ENCODE peak calls at places on chromosome 15, in eight cellular contexts. One of them, this sample, is unnamed.

GRCh38 chr15:50225057-50225456 is 40.5 kb downstream of the HDC start:
- DNase-seq in kidney: no peak
- DNase-seq in tibial artery: no peak
- DNase-seq in transverse colon: no peak
- DNase-seq in CD8-positive, alpha-beta T cell: no peak
- DNase-seq in Karpas-422: no peak
- DNase-seq in keratinocyte: no peak
- DNase-seq in esophagus squamous epithelium: no peak
- DNase-seq in this sample: no peak

GRCh38 chr15:31494786-31495185 is 168.2 kb downstream of the KLF13 start:
- DNase-seq in kidney: no peak
- DNase-seq in tibial artery: no peak
- DNase-seq in transverse colon: no peak
- DNase-seq in CD8-positive, alpha-beta T cell: no peak
- DNase-seq in Karpas-422: no peak
- DNase-seq in keratinocyte: no peak
- DNase-seq in esophagus squamous epithelium: no peak
- DNase-seq in this sample: no peak

GRCh38 chr15:31350771-31351170 is 24.1 kb downstream of the KLF13 start:
- DNase-seq in kidney: no peak
- DNase-seq in tibial artery: no peak
- DNase-seq in transverse colon: no peak
- DNase-seq in CD8-positive, alpha-beta T cell: no peak
- DNase-seq in Karpas-422: no peak
- DNase-seq in keratinocyte: no peak
- DNase-seq in esophagus squamous epithelium: no peak
- DNase-seq in this sample: no peak

GRCh38 chr15:61038387-61038786 is 190.7 kb downstream of the RORA start:
- DNase-seq in kidney: no peak
- DNase-seq in tibial artery: peak; percentile 71
- DNase-seq in transverse colon: peak; percentile 19
- DNase-seq in CD8-positive, alpha-beta T cell: no peak
- DNase-seq in Karpas-422: no peak
- DNase-seq in keratinocyte: no peak
- DNase-seq in esophagus squamous epithelium: no peak
- DNase-seq in this sample: no peak

GRCh38 chr15:55434989-55435825 is 26.9 kb downstream of the PIERCE2 start:
- DNase-seq in kidney: no peak
- DNase-seq in tibial artery: no peak
- DNase-seq in transverse colon: no peak
- DNase-seq in CD8-positive, alpha-beta T cell: no peak
- DNase-seq in Karpas-422: peak; percentile 78
- DNase-seq in keratinocyte: no peak
- DNase-seq in esophagus squamous epithelium: no peak
- DNase-seq in this sample: no peak

GRCh38 chr15:48891229-48891765 is 13.4 kb downstream of the EID1 start:
- DNase-seq in kidney: no peak
- DNase-seq in tibial artery: no peak
- DNase-seq in transverse colon: no peak
- DNase-seq in CD8-positive, alpha-beta T cell: no peak
- DNase-seq in Karpas-422: no peak
- DNase-seq in keratinocyte: no peak
- DNase-seq in esophagus squamous epithelium: no peak
- DNase-seq in this sample: no peak

GRCh38 chr15:29103825-29104565 is 165.6 kb downstream of the NSMCE3 start:
- DNase-seq in kidney: peak; percentile 88
- DNase-seq in tibial artery: no peak
- DNase-seq in transverse colon: peak; percentile 58
- DNase-seq in CD8-positive, alpha-beta T cell: peak; percentile 67
- DNase-seq in Karpas-422: peak; percentile 72
- DNase-seq in keratinocyte: no peak
- DNase-seq in esophagus squamous epithelium: no peak
- DNase-seq in this sample: no peak

GRCh38 chr15:34789326-34789725 is 6.0 kb downstream of the ACTC1 start:
- DNase-seq in kidney: no peak
- DNase-seq in tibial artery: no peak
- DNase-seq in transverse colon: no peak
- DNase-seq in CD8-positive, alpha-beta T cell: no peak
- DNase-seq in Karpas-422: no peak
- DNase-seq in keratinocyte: no peak
- DNase-seq in esophagus squamous epithelium: no peak
- DNase-seq in this sample: no peak

GRCh38 chr15:44243829-44244228 is 44.7 kb upstream of the GOLM2 start:
- DNase-seq in kidney: no peak
- DNase-seq in tibial artery: no peak
- DNase-seq in transverse colon: no peak
- DNase-seq in CD8-positive, alpha-beta T cell: no peak
- DNase-seq in Karpas-422: no peak
- DNase-seq in keratinocyte: no peak
- DNase-seq in esophagus squamous epithelium: no peak
- DNase-seq in this sample: no peak

GRCh38 chr15:84606653-84607120 is 5.9 kb downstream of the ZSCAN2 start:
- DNase-seq in kidney: no peak
- DNase-seq in tibial artery: no peak
- DNase-seq in transverse colon: peak; percentile 21
- DNase-seq in CD8-positive, alpha-beta T cell: no peak
- DNase-seq in Karpas-422: no peak
- DNase-seq in keratinocyte: no peak
- DNase-seq in esophagus squamous epithelium: no peak
- DNase-seq in this sample: no peak

GRCh38 chr15:31279221-31280036 is 47.2 kb upstream of the KLF13 start:
- DNase-seq in kidney: peak; percentile 43
- DNase-seq in tibial artery: peak; percentile 12
- DNase-seq in transverse colon: peak; percentile 11
- DNase-seq in CD8-positive, alpha-beta T cell: no peak
- DNase-seq in Karpas-422: no peak
- DNase-seq in keratinocyte: no peak
- DNase-seq in esophagus squamous epithelium: no peak
- DNase-seq in this sample: no peak

GRCh38 chr15:94237903-94238302 is 6.5 kb downstream of the MCTP2 start:
- DNase-seq in kidney: no peak
- DNase-seq in tibial artery: no peak
- DNase-seq in transverse colon: no peak
- DNase-seq in CD8-positive, alpha-beta T cell: no peak
- DNase-seq in Karpas-422: no peak
- DNase-seq in keratinocyte: no peak
- DNase-seq in esophagus squamous epithelium: no peak
- DNase-seq in this sample: no peak

GRCh38 chr15:96325579-96326331 is 4.7 kb upstream of the NR2F2 start:
- DNase-seq in kidney: no peak
- DNase-seq in tibial artery: no peak
- DNase-seq in transverse colon: no peak
- DNase-seq in CD8-positive, alpha-beta T cell: no peak
- DNase-seq in Karpas-422: no peak
- DNase-seq in keratinocyte: no peak
- DNase-seq in esophagus squamous epithelium: no peak
- DNase-seq in this sample: no peak

GRCh38 chr15:62901087-62901486 is 141.5 kb upstream of the TPM1 start:
- DNase-seq in kidney: no peak
- DNase-seq in tibial artery: no peak
- DNase-seq in transverse colon: no peak
- DNase-seq in CD8-positive, alpha-beta T cell: no peak
- DNase-seq in Karpas-422: no peak
- DNase-seq in keratinocyte: no peak
- DNase-seq in esophagus squamous epithelium: no peak
- DNase-seq in this sample: no peak

GRCh38 chr15:100565591-100565990 is 36.4 kb downstream of the LINS1 start:
- DNase-seq in kidney: no peak
- DNase-seq in tibial artery: no peak
- DNase-seq in transverse colon: no peak
- DNase-seq in CD8-positive, alpha-beta T cell: no peak
- DNase-seq in Karpas-422: no peak
- DNase-seq in keratinocyte: no peak
- DNase-seq in esophagus squamous epithelium: no peak
- DNase-seq in this sample: no peak

GRCh38 chr15:97036301-97036700 is 705.8 kb downstream of the NR2F2 start:
- DNase-seq in kidney: no peak
- DNase-seq in tibial artery: no peak
- DNase-seq in transverse colon: no peak
- DNase-seq in CD8-positive, alpha-beta T cell: no peak
- DNase-seq in Karpas-422: no peak
- DNase-seq in keratinocyte: no peak
- DNase-seq in esophagus squamous epithelium: no peak
- DNase-seq in this sample: no peak

GRCh38 chr15:68830141-68830540 is 9.4 kb upstream of the ANP32A start:
- DNase-seq in kidney: no peak
- DNase-seq in tibial artery: no peak
- DNase-seq in transverse colon: no peak
- DNase-seq in CD8-positive, alpha-beta T cell: no peak
- DNase-seq in Karpas-422: no peak
- DNase-seq in keratinocyte: no peak
- DNase-seq in esophagus squamous epithelium: no peak
- DNase-seq in this sample: no peak

GRCh38 chr15:75348563-75349350 is 1.9 kb downstream of the NEIL1 start:
- DNase-seq in kidney: peak; percentile 79
- DNase-seq in tibial artery: no peak
- DNase-seq in transverse colon: peak; percentile 24
- DNase-seq in CD8-positive, alpha-beta T cell: no peak
- DNase-seq in Karpas-422: no peak
- DNase-seq in keratinocyte: no peak
- DNase-seq in esophagus squamous epithelium: no peak
- DNase-seq in this sample: no peak
- H3K4me3 ChIP-seq in kidney: peak overlapping the region; percentile 61
- H3K4me3 ChIP-seq in tibial artery: peak overlapping the region; percentile 74
- H3K4me3 ChIP-seq in transverse colon: peak overlapping the region; percentile 77
- H3K4me3 ChIP-seq in CD8-positive, alpha-beta T cell: peak overlapping the region; percentile 62
- H3K4me3 ChIP-seq in Karpas-422: peak overlapping the region; percentile 72
- H3K4me3 ChIP-seq in keratinocyte: peak overlapping the region; percentile 78
- H3K4me3 ChIP-seq in esophagus squamous epithelium: peak overlapping the region; percentile 71
- H3K4me3 ChIP-seq in this sample: no peak overlapping the region

GRCh38 chr15:90679959-90680358 is 37.2 kb upstream of the BLM start:
- DNase-seq in kidney: no peak
- DNase-seq in tibial artery: peak; percentile 70
- DNase-seq in transverse colon: no peak
- DNase-seq in CD8-positive, alpha-beta T cell: no peak
- DNase-seq in Karpas-422: no peak
- DNase-seq in keratinocyte: no peak
- DNase-seq in esophagus squamous epithelium: no peak
- DNase-seq in this sample: no peak
- H3K27ac ChIP-seq in kidney: no peak overlapping the region
- H3K27ac ChIP-seq in tibial artery: peak overlapping the region; percentile 78
- H3K27ac ChIP-seq in transverse colon: no peak overlapping the region
- H3K27ac ChIP-seq in CD8-positive, alpha-beta T cell: no peak overlapping the region
- H3K27ac ChIP-seq in Karpas-422: no peak overlapping the region
- H3K27ac ChIP-seq in keratinocyte: peak overlapping the region; percentile 25
- H3K27ac ChIP-seq in esophagus squamous epithelium: no peak overlapping the region
- H3K27ac ChIP-seq in this sample: no peak overlapping the region

GRCh38 chr15:73601449-73602425 is 31.5 kb downstream of the NPTN start:
- DNase-seq in kidney: no peak
- DNase-seq in tibial artery: peak; percentile 39
- DNase-seq in transverse colon: peak; percentile 44
- DNase-seq in CD8-positive, alpha-beta T cell: no peak
- DNase-seq in Karpas-422: no peak
- DNase-seq in keratinocyte: no peak
- DNase-seq in esophagus squamous epithelium: no peak
- DNase-seq in this sample: no peak

GRCh38 chr15:73602444-73602843 is 30.7 kb downstream of the NPTN start:
- DNase-seq in kidney: no peak
- DNase-seq in tibial artery: no peak
- DNase-seq in transverse colon: no peak
- DNase-seq in CD8-positive, alpha-beta T cell: no peak
- DNase-seq in Karpas-422: no peak
- DNase-seq in keratinocyte: no peak
- DNase-seq in esophagus squamous epithelium: no peak
- DNase-seq in this sample: no peak

GRCh38 chr15:73604477-73604876 is 28.7 kb downstream of the NPTN start:
- DNase-seq in kidney: no peak
- DNase-seq in tibial artery: no peak
- DNase-seq in transverse colon: no peak
- DNase-seq in CD8-positive, alpha-beta T cell: no peak
- DNase-seq in Karpas-422: no peak
- DNase-seq in keratinocyte: no peak
- DNase-seq in esophagus squamous epithelium: no peak
- DNase-seq in this sample: no peak

GRCh38 chr15:73600413-73601050 is 32.7 kb downstream of the NPTN start:
- DNase-seq in kidney: no peak
- DNase-seq in tibial artery: no peak
- DNase-seq in transverse colon: no peak
- DNase-seq in CD8-positive, alpha-beta T cell: no peak
- DNase-seq in Karpas-422: no peak
- DNase-seq in keratinocyte: no peak
- DNase-seq in esophagus squamous epithelium: no peak
- DNase-seq in this sample: no peak

GRCh38 chr15:73602992-73603391 is 30.2 kb downstream of the NPTN start:
- DNase-seq in kidney: no peak
- DNase-seq in tibial artery: no peak
- DNase-seq in transverse colon: no peak
- DNase-seq in CD8-positive, alpha-beta T cell: no peak
- DNase-seq in Karpas-422: no peak
- DNase-seq in keratinocyte: no peak
- DNase-seq in esophagus squamous epithelium: no peak
- DNase-seq in this sample: no peak
- H3K4me1 ChIP-seq in kidney: peaks cover 46% of the 10 kb centered on the region
- H3K4me1 ChIP-seq in tibial artery: no peaks in the 10 kb centered on the region
- H3K4me1 ChIP-seq in transverse colon: peaks cover 26% of the 10 kb centered on the region
- H3K4me1 ChIP-seq in CD8-positive, alpha-beta T cell: peaks cover 15% of the 10 kb centered on the region
- H3K4me1 ChIP-seq in Karpas-422: peaks cover 30% of the 10 kb centered on the region
- H3K4me1 ChIP-seq in keratinocyte: peaks cover 56% of the 10 kb centered on the region
- H3K4me1 ChIP-seq in esophagus squamous epithelium: peaks cover 49% of the 10 kb centered on the region
- H3K4me1 ChIP-seq in this sample: peaks cover 9% of the 10 kb centered on the region

GRCh38 chr15:89679221-89679620 is at the start of gene PLIN1:
- DNase-seq in kidney: no peak
- DNase-seq in tibial artery: no peak
- DNase-seq in transverse colon: no peak
- DNase-seq in CD8-positive, alpha-beta T cell: no peak
- DNase-seq in Karpas-422: no peak
- DNase-seq in keratinocyte: no peak
- DNase-seq in esophagus squamous epithelium: no peak
- DNase-seq in this sample: no peak
- H3K4me3 ChIP-seq in kidney: no peak within 1 kb of the TSS
- H3K4me3 ChIP-seq in tibial artery: no peak within 1 kb of the TSS
- H3K4me3 ChIP-seq in transverse colon: no peak within 1 kb of the TSS
- H3K4me3 ChIP-seq in CD8-positive, alpha-beta T cell: no peak within 1 kb of the TSS
- H3K4me3 ChIP-seq in Karpas-422: no peak within 1 kb of the TSS
- H3K4me3 ChIP-seq in keratinocyte: no peak within 1 kb of the TSS
- H3K4me3 ChIP-seq in esophagus squamous epithelium: no peak within 1 kb of the TSS
- H3K4me3 ChIP-seq in this sample: no peak within 1 kb of the TSS

GRCh38 chr15:101672298-101672697 is 20.1 kb upstream of the TM2D3 start:
- DNase-seq in kidney: no peak
- DNase-seq in tibial artery: no peak
- DNase-seq in transverse colon: no peak
- DNase-seq in CD8-positive, alpha-beta T cell: no peak
- DNase-seq in Karpas-422: no peak
- DNase-seq in keratinocyte: no peak
- DNase-seq in esophagus squamous epithelium: no peak
- DNase-seq in this sample: no peak

GRCh38 chr15:101679861-101680260 is 27.7 kb upstream of the TM2D3 start:
- DNase-seq in kidney: no peak
- DNase-seq in tibial artery: no peak
- DNase-seq in transverse colon: no peak
- DNase-seq in CD8-positive, alpha-beta T cell: no peak
- DNase-seq in Karpas-422: no peak
- DNase-seq in keratinocyte: no peak
- DNase-seq in esophagus squamous epithelium: no peak
- DNase-seq in this sample: no peak

GRCh38 chr15:101675015-101675414 is 22.8 kb upstream of the TM2D3 start:
- DNase-seq in kidney: no peak
- DNase-seq in tibial artery: no peak
- DNase-seq in transverse colon: no peak
- DNase-seq in CD8-positive, alpha-beta T cell: no peak
- DNase-seq in Karpas-422: no peak
- DNase-seq in keratinocyte: no peak
- DNase-seq in esophagus squamous epithelium: no peak
- DNase-seq in this sample: no peak

GRCh38 chr15:101676965-101677364 is 24.8 kb upstream of the TM2D3 start:
- DNase-seq in kidney: no peak
- DNase-seq in tibial artery: no peak
- DNase-seq in transverse colon: no peak
- DNase-seq in CD8-positive, alpha-beta T cell: no peak
- DNase-seq in Karpas-422: peak; percentile 10
- DNase-seq in keratinocyte: no peak
- DNase-seq in esophagus squamous epithelium: no peak
- DNase-seq in this sample: no peak

GRCh38 chr15:101675796-101676582 is 23.8 kb upstream of the TM2D3 start:
- DNase-seq in kidney: no peak
- DNase-seq in tibial artery: no peak
- DNase-seq in transverse colon: no peak
- DNase-seq in CD8-positive, alpha-beta T cell: no peak
- DNase-seq in Karpas-422: peak; percentile 66
- DNase-seq in keratinocyte: no peak
- DNase-seq in esophagus squamous epithelium: no peak
- DNase-seq in this sample: no peak
- H3K27ac ChIP-seq in kidney: no peak overlapping the region
- H3K27ac ChIP-seq in tibial artery: no peak overlapping the region
- H3K27ac ChIP-seq in transverse colon: no peak overlapping the region
- H3K27ac ChIP-seq in CD8-positive, alpha-beta T cell: no peak overlapping the region
- H3K27ac ChIP-seq in Karpas-422: no peak overlapping the region
- H3K27ac ChIP-seq in keratinocyte: peak overlapping the region; percentile 49
- H3K27ac ChIP-seq in esophagus squamous epithelium: no peak overlapping the region
- H3K27ac ChIP-seq in this sample: no peak overlapping the region

This sample was measured in effector memory CD4-positive, alpha-beta T cell.